ENCODE peak calls at places on chromosomes 12 and 14, in eight cellular contexts. F is ecto neural progenitor cell, Y is retinal pigment epithelial cell, J is adipocyte, U is HFF-Myc, G is WTC11, P is PC-3, W is EL. K is an unnamed sample.

GRCh38 chr14:89720741-89721315 is 233.7 kb downstream of the EFCAB11 start:
- DNase-seq in F (no peak), Y (no peak), J (no peak), U (no peak), G (no peak), P (no peak), W (no peak), K (peak)

GRCh38 chr12:127723236-127723635 is 543.7 kb upstream of the TMEM132C start:
- DNase-seq in F (no peak), Y (no peak), J (no peak), U (no peak), G (no peak), P (no peak), W (no peak), K (no peak)

GRCh38 chr14:99347561-99347960 is 75.6 kb upstream of the BCL11B start:
- DNase-seq in F (no peak), Y (no peak), J (no peak), U (no peak), G (no peak), P (no peak), W (no peak), K (no peak)

GRCh38 chr14:86892167-86892956 is 1100.6 kb downstream of the GALC start:
- DNase-seq in F (no peak), Y (peak), J (peak), U (no peak), G (no peak), P (peak), W (peak), K (no peak)

GRCh38 chr12:28367326-28367725 is 177.1 kb downstream of the CCDC91 start:
- DNase-seq in F (no peak), Y (no peak), J (no peak), U (no peak), G (no peak), P (no peak), W (no peak), K (no peak)

GRCh38 chr12:103169-103981 is 36.8 kb downstream of the IQSEC3 start:
- DNase-seq in F (peak), Y (no peak), J (no peak), U (no peak), G (peak), P (no peak), W (no peak), K (no peak)

GRCh38 chr12:109452489-109452888 is 24.6 kb downstream of the KCTD10 start:
- DNase-seq in F (no peak), Y (no peak), J (no peak), U (no peak), G (no peak), P (no peak), W (no peak), K (no peak)

GRCh38 chr12:66200110-66200509 is 11.1 kb downstream of the IRAK3 start:
- DNase-seq in F (no peak), Y (no peak), J (no peak), U (no peak), G (no peak), P (no peak), W (no peak), K (no peak)

GRCh38 chr14:21308132-21308478 is 28.2 kb downstream of the RPGRIP1 start:
- DNase-seq in F (no peak), Y (peak), J (no peak), U (no peak), G (no peak), P (peak), W (no peak), K (no peak)

GRCh38 chr14:34220921-34221320 is 241.1 kb downstream of the SPTSSA start:
- DNase-seq in F (no peak), Y (no peak), J (no peak), U (no peak), G (no peak), P (no peak), W (no peak), K (no peak)

GRCh38 chr12:66041651-66042363 is 88.7 kb downstream of the LLPH start:
- DNase-seq in F (no peak), Y (no peak), J (no peak), U (no peak), G (no peak), P (no peak), W (no peak), K (no peak)

GRCh38 chr12:28032811-28033537 is 60.4 kb upstream of the PTHLH start:
- DNase-seq in F (no peak), Y (no peak), J (no peak), U (no peak), G (no peak), P (peak), W (peak), K (no peak)

GRCh38 chr14:61337893-61338292 is 16.5 kb downstream of the PRKCH start:
- DNase-seq in F (no peak), Y (no peak), J (no peak), U (no peak), G (no peak), P (no peak), W (no peak), K (no peak)

GRCh38 chr14:72617391-72618011 is 276.4 kb downstream of the DPF3 start:
- DNase-seq in F (peak), Y (peak), J (peak), U (no peak), G (no peak), P (no peak), W (peak), K (no peak)

GRCh38 chr14:106845286-106846087 is 1319.1 kb downstream of the TMEM121 start:
- DNase-seq in F (no peak), Y (no peak), J (no peak), U (no peak), G (no peak), P (peak), W (no peak), K (no peak)

GRCh38 chr12:13203028-13203922 is 6.7 kb downstream of the EMP1 start:
- DNase-seq in F (peak), Y (no peak), J (no peak), U (no peak), G (peak), P (no peak), W (no peak), K (peak)

GRCh38 chr14:22559041-22559440 is 30.0 kb downstream of the DAD1 start:
- DNase-seq in F (no peak), Y (no peak), J (no peak), U (no peak), G (no peak), P (no peak), W (no peak), K (no peak)

GRCh38 chr14:95741051-95741490 is 27.1 kb upstream of the TCL1A start:
- DNase-seq in F (no peak), Y (no peak), J (peak), U (no peak), G (no peak), P (peak), W (peak), K (no peak)

GRCh38 chr12:2273288-2273687 is 220.5 kb downstream of the CACNA1C start:
- DNase-seq in F (no peak), Y (no peak), J (peak), U (no peak), G (no peak), P (no peak), W (peak), K (no peak)

GRCh38 chr12:122866379-122866778 is 29.5 kb downstream of the VPS37B start:
- DNase-seq in F (no peak), Y (no peak), J (no peak), U (no peak), G (no peak), P (no peak), W (no peak), K (no peak)

GRCh38 chr14:60565211-60565610 is 56.3 kb downstream of the SIX6 start:
- DNase-seq in F (no peak), Y (peak), J (peak), U (no peak), G (no peak), P (peak), W (peak), K (no peak)

GRCh38 chr12:52391618-52392002 is 6.2 kb upstream of the KRT84 start:
- DNase-seq in F (no peak), Y (peak), J (peak), U (no peak), G (no peak), P (no peak), W (peak), K (no peak)

GRCh38 chr12:115712676-115713075 is 564.8 kb downstream of the MED13L start:
- DNase-seq in F (no peak), Y (no peak), J (no peak), U (no peak), G (no peak), P (no peak), W (no peak), K (no peak)

GRCh38 chr12:111792155-111792876 is 25.6 kb downstream of the ALDH2 start:
- DNase-seq in F (no peak), Y (no peak), J (no peak), U (no peak), G (no peak), P (no peak), W (peak), K (peak)

K was measured in tibial nerve.